ENCODE peak calls at places on chromosomes 6 and 20, in nine cellular contexts. L is spleen, W is A549, Z is adrenal gland, K is heart left ventricle, Y is ovary, U is IMR-90, S is sigmoid colon, E is GM12891. X is an unnamed sample.

GRCh38 chr20:2290486-2290885 is 5.3 kb upstream of the TGM3 start:
- DNase-seq in L (no peak), Z (peak), E (no peak), W (no peak), Y (no peak), K (no peak), S (no peak), U (no peak), X (no peak)

GRCh38 chr20:23106271-23106851 is 20.2 kb upstream of the CD93 start:
- DNase-seq in Z (no peak), U (peak), K (peak), W (no peak), S (no peak), L (peak), Y (no peak), E (no peak), X (no peak)

GRCh38 chr6:169805242-169805838 is 53.9 kb downstream of the ERMARD start:
- DNase-seq in Z (no peak), L (peak), Y (no peak), W (no peak), K (no peak), U (no peak), E (no peak), S (no peak), X (no peak)

GRCh38 chr20:38894091-38894847 is 31.9 kb upstream of the FAM83D start:
- DNase-seq in S (no peak), U (no peak), E (no peak), Z (no peak), L (no peak), K (no peak), W (peak), Y (no peak), X (no peak)

GRCh38 chr20:17565164-17565845 is 4.6 kb upstream of the DSTN start:
- DNase-seq in W (no peak), S (no peak), U (peak), L (no peak), Y (no peak), E (no peak), Z (no peak), K (no peak), X (no peak)

GRCh38 chr6:77633993-77634392 is 18.8 kb upstream of the MEI4 start:
- DNase-seq in Y (no peak), K (no peak), U (no peak), L (no peak), W (no peak), E (no peak), S (no peak), Z (no peak), X (no peak)

GRCh38 chr6:24779416-24779815 is 4.7 kb downstream of the GMNN start:
- DNase-seq in E (no peak), K (no peak), Y (no peak), W (no peak), Z (no peak), S (no peak), L (no peak), U (peak), X (no peak)

GRCh38 chr20:3162080-3162611 is 2.5 kb upstream of the FASTKD5 start:
- DNase-seq in E (no peak), S (peak), U (no peak), Y (no peak), Z (no peak), K (no peak), W (no peak), L (no peak), X (no peak)

GRCh38 chr6:124955108-124955851 is 7.0 kb upstream of the RNF217 start:
- DNase-seq in U (no peak), S (no peak), Z (no peak), W (no peak), K (no peak), E (no peak), L (no peak), Y (no peak), X (no peak)

GRCh38 chr6:26156105-26156849 is 69.0 kb downstream of the HFE start:
- DNase-seq in S (peak), L (peak), W (peak), E (peak), Z (peak), K (peak), U (peak), Y (peak), X (peak)

GRCh38 chr20:62398120-62398821 is 8.8 kb downstream of the CABLES2 start:
- DNase-seq in K (no peak), Z (no peak), Y (no peak), E (no peak), U (no peak), L (no peak), S (no peak), W (no peak), X (no peak)

GRCh38 chr6:38346291-38347079 is 293.2 kb downstream of the BTBD9 start:
- DNase-seq in L (no peak), S (no peak), K (no peak), Y (no peak), U (peak), Z (no peak), E (no peak), W (no peak), X (no peak)

GRCh38 chr6:1081566-1081965 is 230.3 kb upstream of the FOXQ1 start:
- DNase-seq in K (no peak), U (peak), W (no peak), Z (no peak), L (no peak), S (no peak), E (no peak), Y (no peak), X (no peak)

GRCh38 chr6:148973809-148974208 is 227.0 kb downstream of the UST start:
- DNase-seq in U (peak), Z (no peak), L (no peak), E (no peak), Y (no peak), S (no peak), K (no peak), W (peak), X (no peak)

GRCh38 chr20:21145424-21145823 is 19.5 kb downstream of the KIZ start:
- DNase-seq in K (no peak), E (no peak), Z (no peak), U (no peak), W (no peak), Y (no peak), L (no peak), S (no peak), X (no peak)

GRCh38 chr6:139640453-139640852 is 266.0 kb upstream of the CITED2 start:
- DNase-seq in W (no peak), S (no peak), Y (no peak), U (no peak), L (no peak), Z (no peak), K (no peak), E (no peak), X (no peak)

GRCh38 chr20:17626217-17627007 is 55.6 kb downstream of the RRBP1 start:
- DNase-seq in U (no peak), K (no peak), W (no peak), E (no peak), Z (no peak), S (peak), Y (peak), L (peak), X (no peak)

GRCh38 chr6:81242634-81243033 is 509.8 kb downstream of the TENT5A start:
- DNase-seq in W (no peak), Y (no peak), U (no peak), L (no peak), K (no peak), S (no peak), Z (no peak), E (no peak), X (no peak)

GRCh38 chr6:2562721-2563120 is 188.0 kb downstream of the MYLK4 start:
- DNase-seq in L (no peak), K (no peak), E (no peak), Z (no peak), S (no peak), U (no peak), W (no peak), Y (no peak), X (no peak)

GRCh38 chr6:7267521-7268091 is 45.4 kb downstream of the SSR1 start:
- DNase-seq in K (no peak), L (peak), W (peak), S (peak), E (no peak), U (peak), Z (peak), Y (no peak), X (peak)

GRCh38 chr6:17472653-17473183 is 79.3 kb downstream of the CAP2 start:
- DNase-seq in E (no peak), K (no peak), L (no peak), Y (no peak), S (no peak), Z (no peak), U (peak), W (no peak), X (no peak)

GRCh38 chr6:75776461-75776860 is 27.4 kb downstream of the MYO6 start:
- DNase-seq in W (no peak), K (no peak), E (no peak), U (no peak), Y (no peak), Z (no peak), L (no peak), S (no peak), X (no peak)

GRCh38 chr20:55057779-55058415 is 582.5 kb downstream of the DOK5 start:
- DNase-seq in W (no peak), U (no peak), K (no peak), Y (no peak), E (no peak), Z (no peak), L (no peak), S (no peak), X (peak)

GRCh38 chr6:884570-884969 is 191.6 kb upstream of the EXOC2 start:
- DNase-seq in E (no peak), L (no peak), U (no peak), W (no peak), Z (no peak), Y (no peak), S (no peak), K (no peak), X (no peak)

GRCh38 chr20:20271277-20271676 is 96.6 kb upstream of the INSM1 start:
- DNase-seq in S (no peak), K (no peak), E (no peak), U (no peak), L (no peak), Y (no peak), Z (no peak), W (no peak), X (no peak)

GRCh38 chr6:120355822-120356221 is 978.5 kb downstream of the TBC1D32 start:
- DNase-seq in E (no peak), K (no peak), Y (no peak), Z (peak), U (no peak), S (no peak), L (no peak), W (no peak), X (no peak)

GRCh38 chr6:167726043-167726442 is 100.7 kb upstream of the AFDN start:
- DNase-seq in W (no peak), S (peak), Z (no peak), L (peak), Y (no peak), K (no peak), E (no peak), U (no peak), X (no peak)

GRCh38 chr6:26613717-26614683 is 17.2 kb downstream of the ABT1 start:
- DNase-seq in S (no peak), U (no peak), W (no peak), Y (no peak), L (no peak), Z (no peak), E (no peak), K (no peak), X (no peak)

GRCh38 chr6:79101164-79101563 is 23.1 kb upstream of the PHIP start:
- DNase-seq in W (no peak), Z (no peak), S (no peak), Y (no peak), E (no peak), L (no peak), U (no peak), K (no peak), X (no peak)

GRCh38 chr6:108549741-108550140 is 11.0 kb upstream of the FOXO3 start:
- DNase-seq in U (no peak), E (no peak), K (no peak), W (no peak), L (no peak), Z (no peak), Y (no peak), S (no peak), X (no peak)

GRCh38 chr6:127117979-127118504 is 429 bp upstream of the RSPO3 start:
- DNase-seq in K (no peak), W (peak), U (no peak), E (no peak), L (no peak), S (peak), Y (no peak), Z (no peak), X (no peak)

DNA sequence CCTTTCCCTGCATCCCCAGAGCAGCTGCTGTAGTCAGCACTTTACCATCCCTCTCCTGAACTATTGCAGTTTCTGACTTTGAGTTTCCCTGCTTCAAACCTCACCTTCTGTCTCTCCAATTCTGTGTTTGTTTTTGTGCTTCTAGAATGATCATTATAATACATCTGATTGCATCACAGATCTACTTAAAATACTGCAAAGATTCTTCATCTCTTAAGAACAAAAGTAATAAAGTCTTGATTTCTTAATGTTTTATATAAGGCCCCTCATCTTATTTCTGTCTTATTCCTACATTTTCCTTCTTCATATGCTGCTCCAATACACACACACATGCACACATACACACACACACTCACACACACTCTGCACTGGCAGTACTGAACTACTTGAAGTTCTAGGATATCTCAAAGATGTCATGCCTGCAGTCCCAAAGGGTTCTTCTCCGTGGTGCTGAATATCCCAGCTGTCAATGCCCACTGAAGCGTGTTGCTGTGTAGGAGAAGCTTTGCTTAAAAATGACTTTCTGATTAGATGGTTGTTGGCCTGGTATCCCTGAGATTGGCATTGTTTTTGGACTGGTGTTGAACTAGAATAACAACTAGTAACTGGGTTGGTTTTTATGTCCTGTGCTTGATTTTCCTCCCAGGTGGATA is 97.2 kb downstream of the MAP3K4 start:
- DNase-seq in K (no peak), E (no peak), S (no peak), U (peak), Z (no peak), Y (no peak), L (no peak), W (no peak), X (no peak)
- TF ChIP-seq POLR2A in K (no peak), E (no peak), S (no peak), U (no peak), Z (no peak), Y (no peak), L (no peak), W (no peak), X (no peak)

GRCh38 chr20:37394543-37395410 is 48.8 kb downstream of the SRC start:
- DNase-seq in L (peak), W (no peak), E (no peak), Z (no peak), S (no peak), K (no peak), Y (no peak), U (no peak), X (no peak)
- TF ChIP-seq POLR2A in L (no peak), W (no peak), E (no peak), Z (no peak), S (no peak), K (no peak), Y (no peak), U (no peak), X (no peak)

GRCh38 chr6:3939964-3940363 is 90.8 kb downstream of the FAM50B start:
- DNase-seq in S (no peak), L (no peak), W (no peak), U (peak), Z (no peak), Y (no peak), E (no peak), K (no peak), X (peak)

GRCh38 chr6:3940703-3941102 is 91.5 kb downstream of the FAM50B start:
- DNase-seq in E (no peak), S (no peak), W (no peak), K (no peak), U (no peak), L (no peak), Y (no peak), Z (no peak), X (no peak)

GRCh38 chr6:3939559-3939958 is 90.4 kb downstream of the FAM50B start:
- DNase-seq in U (no peak), Y (no peak), Z (no peak), L (no peak), W (no peak), K (no peak), E (no peak), S (no peak), X (no peak)

GRCh38 chr6:3943373-3943772 is 94.2 kb downstream of the FAM50B start:
- DNase-seq in K (peak), L (no peak), U (peak), Y (peak), S (no peak), W (no peak), Z (peak), E (no peak), X (no peak)

GRCh38 chr6:3938715-3939376 is 89.7 kb downstream of the FAM50B start:
- DNase-seq in K (no peak), L (no peak), U (no peak), Y (no peak), S (no peak), E (no peak), W (no peak), Z (no peak), X (no peak)
- TF ChIP-seq POLR2A in K (no peak), L (no peak), U (no peak), Y (no peak), S (no peak), E (no peak), W (no peak), Z (no peak), X (no peak)

GRCh38 chr6:109867970-109868358 is 110.1 kb upstream of the GPR6 start:
- DNase-seq in L (no peak), K (no peak), Z (no peak), U (no peak), E (no peak), S (no peak), W (no peak), Y (peak), X (no peak)

GRCh38 chr6:109867009-109867969 is 110.8 kb upstream of the GPR6 start:
- DNase-seq in L (no peak), U (peak), K (peak), E (no peak), Y (peak), S (peak), W (no peak), Z (peak), X (no peak)

GRCh38 chr6:109872549-109872948 is 105.6 kb upstream of the GPR6 start:
- DNase-seq in U (no peak), Y (no peak), S (no peak), W (no peak), E (no peak), L (no peak), K (no peak), Z (no peak), X (no peak)

GRCh38 chr6:109872968-109873545 is 105.1 kb upstream of the GPR6 start:
- DNase-seq in L (no peak), W (no peak), Y (no peak), E (no peak), Z (no peak), U (no peak), S (peak), K (no peak), X (no peak)

GRCh38 chr6:109869398-109870165 is 108.5 kb upstream of the GPR6 start:
- DNase-seq in L (no peak), W (no peak), Y (peak), Z (no peak), S (peak), E (no peak), U (peak), K (peak), X (no peak)
- TF ChIP-seq POLR2A in L (no peak), W (no peak), Y (no peak), Z (no peak), S (no peak), E (no peak), U (no peak), K (no peak), X (no peak)

DNA sequence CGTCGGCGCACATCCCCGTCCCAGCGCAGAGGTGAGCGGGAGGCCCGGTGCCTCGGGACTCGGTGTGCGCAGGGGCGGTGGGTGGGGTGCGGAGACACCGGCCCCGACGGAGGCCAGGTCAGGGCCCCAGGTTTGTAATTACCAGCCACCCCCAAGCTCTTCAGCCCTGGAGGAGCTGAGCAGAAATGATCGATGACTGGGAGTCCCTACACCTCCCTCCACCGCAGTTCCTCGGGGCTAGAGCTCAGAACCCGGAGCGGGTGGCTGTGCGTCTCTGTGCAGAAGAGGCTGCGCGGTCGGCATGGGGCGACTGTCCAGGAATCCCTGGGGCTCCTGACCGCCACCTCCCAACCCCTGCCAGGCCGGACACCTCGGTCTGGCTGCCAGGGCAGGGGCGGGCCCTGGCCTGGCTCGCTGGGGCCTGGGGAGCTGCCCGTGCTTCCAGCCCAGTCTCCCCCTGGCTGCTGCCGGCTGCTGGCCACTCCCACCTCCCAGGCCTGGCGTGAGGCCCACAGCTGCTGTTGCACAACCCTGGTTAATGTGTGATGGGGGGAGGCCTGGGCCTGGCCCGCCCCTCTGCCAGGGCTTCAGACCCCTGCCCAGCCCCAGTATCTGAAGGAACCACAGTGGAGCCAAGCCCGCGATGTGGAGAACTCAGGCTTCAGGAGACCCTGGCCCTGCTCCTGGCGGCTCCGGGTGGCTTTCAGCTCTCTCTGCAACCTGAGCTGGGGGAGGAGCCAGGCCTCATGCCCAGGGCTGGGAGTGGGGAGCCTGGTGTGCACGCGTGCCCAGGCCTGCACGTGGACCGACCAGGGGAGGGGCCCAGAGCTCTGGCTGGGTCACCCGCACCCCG is 1.2 kb downstream of the SLC2A4RG start:
- DNase-seq in Z (peak), U (peak), K (peak), E (no peak), W (peak), Y (peak), S (peak), L (peak), X (peak)
- TF ChIP-seq POLR2A in Z (peak), U (no peak), K (no peak), E (no peak), W (peak), Y (peak), S (peak), L (no peak), X (peak)